ENCODE peak calls at places on chromosomes 13 and 19, in ten cellular contexts. One of them, this sample, is unnamed.

GRCh38 chr13:32538234-32538620 is 368 bp downstream of the N4BP2L2 start:
- DNase-seq in fibroblast of lung: peak; percentile 50
- DNase-seq in dorsolateral prefrontal cortex: peak; percentile 48
- DNase-seq in HepG2: peak; percentile 76
- DNase-seq in tibial nerve: no peak
- DNase-seq in OCI-LY7: no peak
- DNase-seq in esophagus squamous epithelium: no peak
- DNase-seq in sigmoid colon: peak; percentile 70
- DNase-seq in cardiac muscle cell: peak; percentile 52
- DNase-seq in IMR-90: peak; percentile 62
- DNase-seq in this sample: peak; percentile 42

GRCh38 chr13:27923794-27924528 is 4.2 kb downstream of the PDX1 start:
- DNase-seq in fibroblast of lung: no peak
- DNase-seq in dorsolateral prefrontal cortex: no peak
- DNase-seq in HepG2: no peak
- DNase-seq in tibial nerve: no peak
- DNase-seq in OCI-LY7: no peak
- DNase-seq in esophagus squamous epithelium: no peak
- DNase-seq in sigmoid colon: no peak
- DNase-seq in cardiac muscle cell: no peak
- DNase-seq in IMR-90: no peak
- DNase-seq in this sample: no peak

GRCh38 chr13:24313449-24313848 is 4.1 kb downstream of the C1QTNF9 start:
- DNase-seq in fibroblast of lung: no peak
- DNase-seq in dorsolateral prefrontal cortex: no peak
- DNase-seq in HepG2: no peak
- DNase-seq in tibial nerve: no peak
- DNase-seq in OCI-LY7: no peak
- DNase-seq in esophagus squamous epithelium: no peak
- DNase-seq in sigmoid colon: no peak
- DNase-seq in cardiac muscle cell: peak; percentile 35
- DNase-seq in IMR-90: peak; percentile 9
- DNase-seq in this sample: no peak

GRCh38 chr13:42007844-42008243 is 40.6 kb upstream of the DGKH start:
- DNase-seq in fibroblast of lung: peak; percentile 94
- DNase-seq in dorsolateral prefrontal cortex: no peak
- DNase-seq in HepG2: no peak
- DNase-seq in tibial nerve: no peak
- DNase-seq in OCI-LY7: no peak
- DNase-seq in esophagus squamous epithelium: no peak
- DNase-seq in sigmoid colon: no peak
- DNase-seq in cardiac muscle cell: peak; percentile 69
- DNase-seq in IMR-90: peak; percentile 79
- DNase-seq in this sample: peak; percentile 93

GRCh38 chr19:33496496-33496895 is 25.1 kb downstream of the PEPD start:
- DNase-seq in fibroblast of lung: no peak
- DNase-seq in dorsolateral prefrontal cortex: no peak
- DNase-seq in HepG2: no peak
- DNase-seq in tibial nerve: no peak
- DNase-seq in OCI-LY7: no peak
- DNase-seq in esophagus squamous epithelium: no peak
- DNase-seq in sigmoid colon: peak; percentile 22
- DNase-seq in cardiac muscle cell: no peak
- DNase-seq in IMR-90: no peak
- DNase-seq in this sample: no peak

GRCh38 chr13:105990256-105990958 is 545.1 kb downstream of the EFNB2 start:
- DNase-seq in fibroblast of lung: peak; percentile 69
- DNase-seq in dorsolateral prefrontal cortex: no peak
- DNase-seq in HepG2: no peak
- DNase-seq in tibial nerve: no peak
- DNase-seq in OCI-LY7: no peak
- DNase-seq in esophagus squamous epithelium: no peak
- DNase-seq in sigmoid colon: no peak
- DNase-seq in cardiac muscle cell: no peak
- DNase-seq in IMR-90: peak; percentile 74
- DNase-seq in this sample: peak; percentile 54

GRCh38 chr13:34738251-34739170 is 203.6 kb upstream of the NBEA start:
- DNase-seq in fibroblast of lung: no peak
- DNase-seq in dorsolateral prefrontal cortex: no peak
- DNase-seq in HepG2: no peak
- DNase-seq in tibial nerve: no peak
- DNase-seq in OCI-LY7: no peak
- DNase-seq in esophagus squamous epithelium: no peak
- DNase-seq in sigmoid colon: no peak
- DNase-seq in cardiac muscle cell: no peak
- DNase-seq in IMR-90: no peak
- DNase-seq in this sample: no peak

GRCh38 chr13:113043001-113043630 is 62.5 kb upstream of the F7 start:
- DNase-seq in fibroblast of lung: no peak
- DNase-seq in dorsolateral prefrontal cortex: no peak
- DNase-seq in HepG2: no peak
- DNase-seq in tibial nerve: no peak
- DNase-seq in OCI-LY7: no peak
- DNase-seq in esophagus squamous epithelium: no peak
- DNase-seq in sigmoid colon: no peak
- DNase-seq in cardiac muscle cell: no peak
- DNase-seq in IMR-90: no peak
- DNase-seq in this sample: no peak

GRCh38 chr13:24038405-24038804 is 122.1 kb upstream of the SPATA13 start:
- DNase-seq in fibroblast of lung: peak; percentile 85
- DNase-seq in dorsolateral prefrontal cortex: no peak
- DNase-seq in HepG2: no peak
- DNase-seq in tibial nerve: no peak
- DNase-seq in OCI-LY7: no peak
- DNase-seq in esophagus squamous epithelium: no peak
- DNase-seq in sigmoid colon: no peak
- DNase-seq in cardiac muscle cell: peak; percentile 74
- DNase-seq in IMR-90: peak; percentile 72
- DNase-seq in this sample: peak; percentile 80

DNA sequence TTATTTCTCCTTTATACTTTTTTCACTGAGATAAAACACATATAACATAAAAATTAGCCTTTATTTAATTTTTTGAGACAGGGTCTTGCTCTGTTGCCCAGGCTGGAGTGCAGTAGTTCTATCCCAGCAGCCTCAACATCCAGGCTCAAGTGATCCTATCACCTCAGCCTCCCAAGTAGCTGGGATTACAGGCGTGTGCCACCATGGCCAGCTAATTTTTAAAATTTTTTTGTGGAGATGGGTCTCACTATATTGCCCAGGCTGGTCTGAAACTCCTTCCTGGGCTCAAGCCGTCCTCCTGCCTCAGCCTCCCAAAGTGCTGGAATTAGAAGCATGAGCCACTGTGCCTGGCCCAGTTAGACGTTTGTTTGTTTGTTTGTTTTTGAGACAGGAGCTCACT is 28.4 kb downstream of the CRTC1 start:
- DNase-seq in fibroblast of lung: no peak
- DNase-seq in dorsolateral prefrontal cortex: no peak
- DNase-seq in HepG2: no peak
- DNase-seq in tibial nerve: no peak
- DNase-seq in OCI-LY7: no peak
- DNase-seq in esophagus squamous epithelium: no peak
- DNase-seq in sigmoid colon: no peak
- DNase-seq in cardiac muscle cell: no peak
- DNase-seq in IMR-90: no peak
- DNase-seq in this sample: no peak
- H3K27ac ChIP-seq in fibroblast of lung: no peak overlapping the region
- H3K27ac ChIP-seq in dorsolateral prefrontal cortex: no peak overlapping the region
- H3K27ac ChIP-seq in HepG2: no peak overlapping the region
- H3K27ac ChIP-seq in tibial nerve: no peak overlapping the region
- H3K27ac ChIP-seq in OCI-LY7: no peak overlapping the region
- H3K27ac ChIP-seq in esophagus squamous epithelium: no peak overlapping the region
- H3K27ac ChIP-seq in sigmoid colon: no peak overlapping the region
- H3K27ac ChIP-seq in cardiac muscle cell: no peak overlapping the region
- H3K27ac ChIP-seq in IMR-90: no peak overlapping the region
- H3K27ac ChIP-seq in this sample: no peak overlapping the region

GRCh38 chr19:40190891-40191835 is at the start of gene MAP3K10:
- DNase-seq in fibroblast of lung: peak; percentile 67
- DNase-seq in dorsolateral prefrontal cortex: peak; percentile 86
- DNase-seq in HepG2: peak; percentile 53
- DNase-seq in tibial nerve: peak; percentile 21
- DNase-seq in OCI-LY7: peak; percentile 81
- DNase-seq in esophagus squamous epithelium: peak; percentile 20
- DNase-seq in sigmoid colon: peak; percentile 87
- DNase-seq in cardiac muscle cell: peak; percentile 81
- DNase-seq in IMR-90: peak; percentile 51
- DNase-seq in this sample: peak; percentile 51

GRCh38 chr19:40193587-40193849 is 2.3 kb downstream of the MAP3K10 start:
- DNase-seq in fibroblast of lung: peak; percentile 58
- DNase-seq in dorsolateral prefrontal cortex: no peak
- DNase-seq in HepG2: no peak
- DNase-seq in tibial nerve: no peak
- DNase-seq in OCI-LY7: no peak
- DNase-seq in esophagus squamous epithelium: no peak
- DNase-seq in sigmoid colon: no peak
- DNase-seq in cardiac muscle cell: no peak
- DNase-seq in IMR-90: peak; percentile 29
- DNase-seq in this sample: peak; percentile 38

GRCh38 chr19:40192758-40193586 is 1.7 kb downstream of the MAP3K10 start:
- DNase-seq in fibroblast of lung: no peak
- DNase-seq in dorsolateral prefrontal cortex: no peak
- DNase-seq in HepG2: no peak
- DNase-seq in tibial nerve: no peak
- DNase-seq in OCI-LY7: no peak
- DNase-seq in esophagus squamous epithelium: no peak
- DNase-seq in sigmoid colon: no peak
- DNase-seq in cardiac muscle cell: no peak
- DNase-seq in IMR-90: no peak
- DNase-seq in this sample: no peak

DNA sequence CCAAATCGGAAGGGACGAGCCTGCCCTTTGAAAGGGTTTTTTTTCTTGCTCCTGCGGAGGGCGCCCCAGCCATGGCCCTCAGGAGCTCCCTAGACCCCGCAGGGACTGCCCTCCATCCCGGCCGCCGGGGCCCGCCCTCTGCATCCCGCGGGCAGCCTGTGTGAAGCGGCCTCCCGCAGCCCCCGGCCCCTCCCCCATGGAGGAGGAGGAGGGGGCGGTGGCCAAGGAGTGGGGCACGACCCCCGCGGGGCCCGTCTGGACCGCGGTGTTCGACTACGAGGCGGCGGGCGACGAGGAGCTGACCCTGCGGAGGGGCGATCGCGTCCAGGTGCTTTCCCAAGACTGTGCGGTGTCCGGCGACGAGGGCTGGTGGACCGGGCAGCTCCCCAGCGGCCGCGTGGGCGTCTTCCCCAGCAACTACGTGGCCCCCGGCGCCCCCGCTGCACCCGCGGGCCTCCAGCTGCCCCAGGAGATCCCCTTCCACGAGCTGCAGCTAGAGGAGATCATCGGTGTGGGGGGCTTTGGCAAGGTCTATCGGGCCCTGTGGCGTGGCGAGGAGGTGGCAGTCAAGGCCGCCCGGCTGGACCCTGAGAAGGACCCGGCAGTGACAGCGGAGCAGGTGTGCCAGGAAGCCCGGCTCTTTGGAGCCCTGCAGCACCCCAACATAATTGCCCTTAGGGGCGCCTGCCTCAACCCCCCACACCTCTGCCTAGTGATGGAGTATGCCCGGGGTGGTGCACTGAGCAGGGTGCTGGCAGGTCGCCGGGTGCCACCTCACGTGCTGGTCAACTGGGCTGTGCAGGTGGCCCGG is 815 bp downstream of the MAP3K10 start:
- DNase-seq in fibroblast of lung: peak; percentile 25
- DNase-seq in dorsolateral prefrontal cortex: no peak
- DNase-seq in HepG2: no peak
- DNase-seq in tibial nerve: no peak
- DNase-seq in OCI-LY7: peak; percentile 53
- DNase-seq in esophagus squamous epithelium: no peak
- DNase-seq in sigmoid colon: peak; percentile 70
- DNase-seq in cardiac muscle cell: peak; percentile 36
- DNase-seq in IMR-90: peak; percentile 19
- DNase-seq in this sample: no peak
- TF ChIP-seq CTCF in fibroblast of lung: no peak
- TF ChIP-seq CTCF in dorsolateral prefrontal cortex: no peak
- TF ChIP-seq CTCF in HepG2: peak; percentile 23
- TF ChIP-seq CTCF in tibial nerve: no peak
- TF ChIP-seq CTCF in OCI-LY7: peak; percentile 47
- TF ChIP-seq CTCF in esophagus squamous epithelium: no peak
- TF ChIP-seq CTCF in sigmoid colon: no peak
- TF ChIP-seq CTCF in cardiac muscle cell: no peak
- TF ChIP-seq CTCF in IMR-90: peak; percentile 7
- TF ChIP-seq CTCF in this sample: no peak

DNA sequence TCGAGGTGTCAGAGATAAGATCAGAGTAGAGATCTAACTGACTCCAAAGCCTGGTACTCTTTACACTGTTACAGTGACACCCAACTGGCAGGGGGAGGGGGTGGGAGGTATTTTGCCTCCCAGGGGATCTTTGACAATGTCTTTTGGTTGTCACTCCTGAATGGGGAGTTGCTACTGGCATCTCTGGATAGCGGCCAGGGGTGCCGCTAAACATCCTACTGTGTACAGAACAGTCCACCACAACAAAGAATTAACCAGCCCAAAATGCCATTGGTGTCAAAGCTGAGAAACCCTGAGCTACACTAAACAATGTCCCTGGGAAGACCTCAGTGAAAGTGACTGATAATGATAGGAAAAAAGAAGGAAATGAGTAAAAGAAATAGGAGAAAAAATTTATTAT is 3.2 kb downstream of the FPR3 start:
- DNase-seq in fibroblast of lung: no peak
- DNase-seq in dorsolateral prefrontal cortex: no peak
- DNase-seq in HepG2: no peak
- DNase-seq in tibial nerve: no peak
- DNase-seq in OCI-LY7: no peak
- DNase-seq in esophagus squamous epithelium: no peak
- DNase-seq in sigmoid colon: no peak
- DNase-seq in cardiac muscle cell: no peak
- DNase-seq in IMR-90: no peak
- DNase-seq in this sample: no peak
- H3K27ac ChIP-seq in fibroblast of lung: no peak overlapping the region
- H3K27ac ChIP-seq in dorsolateral prefrontal cortex: no peak overlapping the region
- H3K27ac ChIP-seq in HepG2: no peak overlapping the region
- H3K27ac ChIP-seq in tibial nerve: peak overlapping the region; percentile 86
- H3K27ac ChIP-seq in OCI-LY7: no peak overlapping the region
- H3K27ac ChIP-seq in esophagus squamous epithelium: peak overlapping the region; percentile 55
- H3K27ac ChIP-seq in sigmoid colon: peak overlapping the region; percentile 66
- H3K27ac ChIP-seq in cardiac muscle cell: no peak overlapping the region
- H3K27ac ChIP-seq in IMR-90: no peak overlapping the region
- H3K27ac ChIP-seq in this sample: no peak overlapping the region

DNA sequence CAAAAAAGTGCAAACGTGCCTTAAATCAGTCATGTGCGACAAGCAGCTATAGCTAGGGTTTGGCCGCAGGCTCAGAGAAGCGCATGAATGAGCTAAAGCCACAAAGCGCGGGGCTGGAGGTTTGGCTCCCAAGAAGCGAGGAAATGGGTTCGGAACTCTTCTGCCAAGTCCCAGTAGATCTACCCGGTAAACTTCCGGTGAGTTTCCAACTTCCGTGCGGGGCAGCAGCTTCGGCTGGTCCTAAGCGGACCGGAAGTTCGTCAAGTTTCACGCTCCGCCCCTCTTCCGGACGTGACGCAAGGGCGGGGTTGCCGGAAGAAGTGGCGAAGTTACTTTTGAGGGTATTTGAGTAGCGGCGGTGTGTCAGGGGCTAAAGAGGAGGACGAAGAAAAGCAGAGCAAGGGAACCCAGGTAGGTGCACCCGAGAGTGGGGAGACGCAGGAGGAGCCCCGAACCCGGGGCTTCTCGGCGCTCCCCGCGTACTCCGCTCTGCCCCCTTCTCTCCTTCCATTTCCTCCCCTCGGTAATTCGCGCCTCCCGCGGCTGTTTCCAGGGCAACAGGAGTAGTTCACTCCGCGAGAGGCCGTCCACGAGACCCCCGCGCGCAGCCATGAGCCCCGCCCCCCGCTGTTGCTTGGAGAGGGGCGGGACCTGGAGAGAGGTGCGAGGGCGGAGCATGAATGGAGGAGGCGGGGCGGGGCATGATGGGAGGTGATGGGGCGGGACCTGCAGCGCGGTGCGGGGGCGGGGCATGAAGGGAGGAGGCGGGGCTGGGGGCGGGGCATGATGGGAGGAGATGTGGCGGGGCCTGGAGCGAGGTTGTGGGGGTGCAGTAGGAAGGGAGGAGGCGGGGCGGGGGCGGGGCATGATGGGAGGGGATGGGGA is at the start of gene NR1H2:
- DNase-seq in fibroblast of lung: peak; percentile 98
- DNase-seq in dorsolateral prefrontal cortex: peak; percentile 96
- DNase-seq in HepG2: peak; percentile 92
- DNase-seq in tibial nerve: peak; percentile 89
- DNase-seq in OCI-LY7: peak; percentile 99
- DNase-seq in esophagus squamous epithelium: peak; percentile 85
- DNase-seq in sigmoid colon: peak; percentile 98
- DNase-seq in cardiac muscle cell: peak; percentile 99
- DNase-seq in IMR-90: peak; percentile 98
- DNase-seq in this sample: peak; percentile 97
- TF ChIP-seq CTCF in fibroblast of lung: no peak
- TF ChIP-seq CTCF in dorsolateral prefrontal cortex: no peak
- TF ChIP-seq CTCF in HepG2: no peak
- TF ChIP-seq CTCF in tibial nerve: no peak
- TF ChIP-seq CTCF in OCI-LY7: no peak
- TF ChIP-seq CTCF in esophagus squamous epithelium: no peak
- TF ChIP-seq CTCF in sigmoid colon: no peak
- TF ChIP-seq CTCF in cardiac muscle cell: no peak
- TF ChIP-seq CTCF in IMR-90: no peak
- TF ChIP-seq CTCF in this sample: no peak